ENCODE peak calls at places on chromosomes 11 and 22, in ten cellular contexts. I, K, N, H, Y, Z, V, S, A and F are unnamed samples.

GRCh38 chr11:41003339-41003992 is 456.0 kb downstream of the LRRC4C start:
- DNase-seq in S (no peak), H (no peak), Z (no peak), Y (no peak), A (no peak), I (no peak), N (no peak), K (no peak), V (no peak), F (no peak)

GRCh38 chr11:111365722-111366559 is 13.1 kb downstream of the POU2AF1 start:
- DNase-seq in Y (no peak), I (no peak), V (no peak), H (no peak), S (no peak), N (no peak), Z (no peak), K (no peak), A (no peak), F (no peak)

GRCh38 chr22:23716811-23717801 is 26.3 kb downstream of the RGL4 start:
- DNase-seq in I (peak), Z (peak), N (peak), V (peak), S (peak), A (peak), Y (peak), K (peak), H (peak), F (peak)

GRCh38 chr22:38218661-38219331 is 17.0 kb downstream of the MAFF start:
- DNase-seq in V (peak), S (no peak), Y (peak), K (no peak), N (peak), H (no peak), I (peak), Z (peak), A (peak), F (peak)

GRCh38 chr11:110077318-110077717 is 15.9 kb upstream of the ZC3H12C start:
- DNase-seq in Y (no peak), K (no peak), Z (no peak), V (no peak), S (no peak), N (no peak), H (no peak), A (no peak), I (no peak), F (no peak)

GRCh38 chr11:27525824-27526516 is 19.4 kb upstream of the LIN7C start:
- DNase-seq in N (no peak), Y (no peak), Z (no peak), S (no peak), V (no peak), K (no peak), A (no peak), I (no peak), H (no peak), F (no peak)

GRCh38 chr11:47607380-47607779 is 13.2 kb upstream of the C1QTNF4 start:
- DNase-seq in N (no peak), K (no peak), S (no peak), V (peak), I (peak), H (no peak), A (peak), Y (no peak), Z (peak), F (no peak)

GRCh38 chr11:47220401-47220821 is 5.6 kb downstream of the DDB2 start:
- DNase-seq in S (no peak), Z (no peak), I (no peak), H (no peak), V (peak), N (no peak), Y (no peak), K (no peak), A (peak), F (no peak)

GRCh38 chr22:43114958-43115357 is 4.4 kb downstream of the BIK start:
- DNase-seq in Z (no peak), N (peak), K (no peak), V (no peak), S (peak), Y (no peak), A (no peak), I (no peak), H (no peak), F (no peak)

GRCh38 chr22:31734512-31734911 is 15.4 kb downstream of the PRR14L start:
- DNase-seq in H (no peak), V (peak), N (no peak), K (no peak), Z (no peak), S (no peak), A (peak), I (no peak), Y (no peak), F (no peak)

GRCh38 chr22:28435271-28435825 is 244.3 kb downstream of the TTC28 start:
- DNase-seq in A (no peak), Z (no peak), V (no peak), Y (no peak), S (no peak), K (no peak), I (peak), H (no peak), N (no peak), F (no peak)

GRCh38 chr11:131579932-131580387 is 209.5 kb downstream of the NTM start:
- DNase-seq in H (peak), Y (peak), N (no peak), V (peak), K (no peak), S (peak), Z (no peak), I (peak), A (peak), F (peak)

GRCh38 chr22:39634530-39635399 is 64.2 kb downstream of the CACNA1I start:
- DNase-seq in V (peak), A (peak), Y (peak), Z (no peak), H (no peak), S (peak), K (no peak), N (no peak), I (no peak), F (no peak)

GRCh38 chr11:129910360-129910759 is 15.0 kb upstream of the NFRKB start:
- DNase-seq in V (no peak), Y (no peak), A (no peak), H (no peak), K (no peak), N (no peak), S (no peak), I (no peak), Z (no peak), F (no peak)

GRCh38 chr11:123451183-123451907 is 21.3 kb downstream of the GRAMD1B start:
- DNase-seq in N (no peak), A (peak), S (no peak), Y (no peak), H (no peak), V (no peak), Z (no peak), I (no peak), K (no peak), F (no peak)

GRCh38 chr22:49659281-49659923 is 168.3 kb downstream of the BRD1 start:
- DNase-seq in S (no peak), I (no peak), A (no peak), H (no peak), Z (peak), N (no peak), K (peak), Y (no peak), V (no peak), F (no peak)

GRCh38 chr11:574632-575323 is 1.5 kb upstream of the PHRF1 start:
- DNase-seq in K (no peak), Z (no peak), S (no peak), N (peak), A (no peak), Y (no peak), I (no peak), V (no peak), H (no peak), F (no peak)
- TF ChIP-seq CTCF in K (no peak), Z (no peak), S (no peak), N (no peak), A (no peak), Y (no peak), I (no peak), V (no peak), H (no peak), F (no peak)

DNA sequence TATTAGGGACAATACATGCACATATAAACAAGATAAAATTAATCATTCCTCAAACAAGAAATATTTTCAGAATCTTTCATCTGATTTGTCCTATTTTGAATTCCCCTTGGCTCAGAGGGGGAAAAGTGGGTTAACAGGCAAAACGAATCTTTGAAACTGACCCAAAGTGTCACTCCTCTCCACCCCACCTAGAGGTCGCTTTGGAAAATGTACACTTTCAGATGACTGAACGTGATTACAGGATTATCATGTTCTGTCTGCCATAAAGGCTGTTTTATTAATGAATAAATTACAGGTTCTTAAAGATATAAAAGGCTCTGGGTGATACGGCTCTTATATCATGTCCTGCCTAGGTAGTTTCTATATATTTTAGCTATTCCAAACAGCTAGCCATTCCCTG is 1735.0 kb downstream of the LRRC4C start:
- DNase-seq in Y (no peak), Z (no peak), I (no peak), H (no peak), V (no peak), N (no peak), S (peak), K (no peak), A (no peak), F (no peak)
- TF ChIP-seq CTCF in Y (no peak), Z (no peak), I (no peak), H (no peak), V (no peak), N (no peak), S (peak), K (no peak), A (no peak), F (no peak)

DNA sequence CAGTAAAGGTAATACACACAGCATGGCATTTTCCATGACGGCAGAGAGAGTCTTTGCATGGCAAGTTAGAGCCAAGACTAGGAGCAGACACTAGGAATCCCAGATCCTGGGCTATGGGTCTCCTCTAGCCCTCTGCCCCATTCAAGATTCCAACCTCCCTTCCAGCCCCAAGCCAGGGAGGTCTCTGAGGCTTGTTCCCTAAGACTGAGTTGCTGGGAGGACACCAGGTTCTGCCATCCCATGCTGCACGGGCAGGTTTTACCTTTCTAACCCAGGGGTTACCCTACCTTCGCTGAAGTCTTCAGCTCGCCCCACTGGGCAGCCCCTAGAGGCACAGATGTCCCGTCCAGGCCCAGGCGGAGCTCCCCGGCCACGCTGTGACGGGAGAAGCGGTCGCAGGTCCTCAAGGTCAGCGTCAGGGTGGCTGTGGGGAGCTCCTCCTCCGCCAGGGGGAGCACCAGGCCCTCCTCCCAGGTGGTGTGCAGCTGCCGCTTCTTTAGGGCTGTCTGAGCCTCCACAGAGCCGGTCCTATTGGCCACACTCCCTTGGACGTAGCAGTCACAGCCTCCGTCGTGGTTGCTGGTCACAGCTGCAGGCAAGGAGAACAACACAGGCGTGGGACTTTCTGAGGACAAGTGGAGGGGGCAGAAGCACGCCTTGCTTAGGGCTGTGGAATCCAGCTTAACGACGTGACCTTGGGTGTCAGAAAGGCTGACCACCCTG is 33.8 kb downstream of the SYT13 start:
- DNase-seq in S (peak), Y (peak), I (peak), K (peak), H (peak), N (peak), Z (no peak), V (peak), A (peak), F (peak)
- TF ChIP-seq CTCF in S (peak), Y (peak), I (peak), K (no peak), H (peak), N (peak), Z (peak), V (peak), A (peak), F (peak)

GRCh38 chr11:75160328-75160757 is 9.4 kb downstream of the SLCO2B1 start:
- DNase-seq in S (no peak), A (no peak), N (no peak), Y (no peak), V (no peak), I (no peak), H (no peak), K (no peak), Z (no peak), F (no peak)
- TF ChIP-seq CTCF in S (no peak), A (no peak), N (no peak), Y (no peak), V (no peak), I (no peak), H (no peak), K (no peak), Z (no peak), F (no peak)